ENCODE peak calls at places on chromosomes 12 and 14, in five cellular contexts. One of them, this sample, is unnamed.

GRCh38 chr12:6703631-6704030 is 3.0 kb upstream of the PIANP start:
- DNase-seq in T-helper 1 cell: no peak
- DNase-seq in kidney tubule cell: no peak
- DNase-seq in SJSA1: no peak
- DNase-seq in naive thymus-derived CD8-positive, alpha-beta T cell: no peak
- DNase-seq in this sample: no peak

GRCh38 chr12:101004891-101005290 is 205.1 kb downstream of the SLC5A8 start:
- DNase-seq in naive thymus-derived CD8-positive, alpha-beta T cell: no peak
- DNase-seq in SJSA1: no peak
- DNase-seq in kidney tubule cell: peak; percentile 22
- DNase-seq in T-helper 1 cell: no peak
- DNase-seq in this sample: no peak

GRCh38 chr14:87380054-87380453 is 612.9 kb downstream of the GALC start:
- DNase-seq in kidney tubule cell: no peak
- DNase-seq in naive thymus-derived CD8-positive, alpha-beta T cell: no peak
- DNase-seq in T-helper 1 cell: no peak
- DNase-seq in SJSA1: no peak
- DNase-seq in this sample: no peak

GRCh38 chr14:76993743-76994142 is 34.8 kb downstream of the IRF2BPL start:
- DNase-seq in naive thymus-derived CD8-positive, alpha-beta T cell: no peak
- DNase-seq in kidney tubule cell: no peak
- DNase-seq in T-helper 1 cell: no peak
- DNase-seq in SJSA1: no peak
- DNase-seq in this sample: no peak

GRCh38 chr12:117202033-117202432 is 11.8 kb upstream of the FBXO21 start:
- DNase-seq in naive thymus-derived CD8-positive, alpha-beta T cell: no peak
- DNase-seq in T-helper 1 cell: no peak
- DNase-seq in kidney tubule cell: no peak
- DNase-seq in SJSA1: no peak
- DNase-seq in this sample: no peak

GRCh38 chr12:102567031-102567985 is 86.9 kb upstream of the IGF1 start:
- DNase-seq in SJSA1: peak; percentile 91
- DNase-seq in T-helper 1 cell: no peak
- DNase-seq in naive thymus-derived CD8-positive, alpha-beta T cell: no peak
- DNase-seq in kidney tubule cell: peak; percentile 88
- DNase-seq in this sample: no peak

GRCh38 chr14:45426685-45427282 is 173.8 kb upstream of the MIS18BP1 start:
- DNase-seq in naive thymus-derived CD8-positive, alpha-beta T cell: no peak
- DNase-seq in T-helper 1 cell: no peak
- DNase-seq in SJSA1: peak; percentile 27
- DNase-seq in kidney tubule cell: peak; percentile 64
- DNase-seq in this sample: peak; percentile 80

GRCh38 chr12:77324763-77325468 is 259.5 kb upstream of the E2F7 start:
- DNase-seq in SJSA1: peak; percentile 35
- DNase-seq in kidney tubule cell: peak; percentile 73
- DNase-seq in T-helper 1 cell: no peak
- DNase-seq in naive thymus-derived CD8-positive, alpha-beta T cell: no peak
- DNase-seq in this sample: peak; percentile 56

GRCh38 chr14:31400031-31400638 is 20.2 kb downstream of the HEATR5A start:
- DNase-seq in SJSA1: no peak
- DNase-seq in naive thymus-derived CD8-positive, alpha-beta T cell: no peak
- DNase-seq in T-helper 1 cell: no peak
- DNase-seq in kidney tubule cell: no peak
- DNase-seq in this sample: no peak

GRCh38 chr14:77682158-77682553 is 25.7 kb downstream of the ALKBH1 start:
- DNase-seq in SJSA1: peak; percentile 45
- DNase-seq in kidney tubule cell: peak; percentile 27
- DNase-seq in T-helper 1 cell: no peak
- DNase-seq in naive thymus-derived CD8-positive, alpha-beta T cell: no peak
- DNase-seq in this sample: no peak

GRCh38 chr14:37376944-37377609 is 179.3 kb downstream of the MIPOL1 start:
- DNase-seq in naive thymus-derived CD8-positive, alpha-beta T cell: no peak
- DNase-seq in SJSA1: peak; percentile 8
- DNase-seq in kidney tubule cell: no peak
- DNase-seq in T-helper 1 cell: no peak
- DNase-seq in this sample: no peak

GRCh38 chr14:36773558-36773957 is 111.9 kb downstream of the PAX9 start:
- DNase-seq in SJSA1: peak; percentile 51
- DNase-seq in kidney tubule cell: peak; percentile 41
- DNase-seq in T-helper 1 cell: no peak
- DNase-seq in naive thymus-derived CD8-positive, alpha-beta T cell: no peak
- DNase-seq in this sample: no peak

GRCh38 chr14:74909911-74910310 is 13.1 kb downstream of the RPS6KL1 start:
- DNase-seq in kidney tubule cell: no peak
- DNase-seq in naive thymus-derived CD8-positive, alpha-beta T cell: no peak
- DNase-seq in SJSA1: no peak
- DNase-seq in T-helper 1 cell: no peak
- DNase-seq in this sample: no peak

GRCh38 chr14:98704441-98704840 is 567.6 kb downstream of the BCL11B start:
- DNase-seq in kidney tubule cell: no peak
- DNase-seq in SJSA1: no peak
- DNase-seq in naive thymus-derived CD8-positive, alpha-beta T cell: peak; percentile 58
- DNase-seq in T-helper 1 cell: peak; percentile 18
- DNase-seq in this sample: no peak

GRCh38 chr12:104456950-104457745 is 400 bp downstream of the CHST11 start:
- DNase-seq in naive thymus-derived CD8-positive, alpha-beta T cell: peak; percentile 55
- DNase-seq in SJSA1: peak; percentile 52
- DNase-seq in T-helper 1 cell: peak; percentile 47
- DNase-seq in kidney tubule cell: peak; percentile 83
- DNase-seq in this sample: peak; percentile 70

GRCh38 chr12:25976289-25976688 is 17.8 kb downstream of the RASSF8 start:
- DNase-seq in kidney tubule cell: no peak
- DNase-seq in naive thymus-derived CD8-positive, alpha-beta T cell: no peak
- DNase-seq in SJSA1: no peak
- DNase-seq in T-helper 1 cell: no peak
- DNase-seq in this sample: no peak

GRCh38 chr12:119989619-119990381 is 764 bp downstream of the BICDL1 start:
- DNase-seq in T-helper 1 cell: peak; percentile 65
- DNase-seq in naive thymus-derived CD8-positive, alpha-beta T cell: peak; percentile 62
- DNase-seq in SJSA1: peak; percentile 39
- DNase-seq in kidney tubule cell: peak; percentile 80
- DNase-seq in this sample: peak; percentile 32

GRCh38 chr14:66038214-66038977 is 447.8 kb upstream of the CCDC196 start:
- DNase-seq in SJSA1: no peak
- DNase-seq in T-helper 1 cell: no peak
- DNase-seq in kidney tubule cell: peak; percentile 78
- DNase-seq in naive thymus-derived CD8-positive, alpha-beta T cell: no peak
- DNase-seq in this sample: no peak

GRCh38 chr12:94553875-94554274 is 94.2 kb upstream of the CEP83 start:
- DNase-seq in T-helper 1 cell: no peak
- DNase-seq in SJSA1: no peak
- DNase-seq in naive thymus-derived CD8-positive, alpha-beta T cell: no peak
- DNase-seq in kidney tubule cell: no peak
- DNase-seq in this sample: no peak

GRCh38 chr12:56029166-56029519 is 8.3 kb downstream of the IKZF4 start:
- DNase-seq in kidney tubule cell: no peak
- DNase-seq in T-helper 1 cell: no peak
- DNase-seq in SJSA1: no peak
- DNase-seq in naive thymus-derived CD8-positive, alpha-beta T cell: no peak
- DNase-seq in this sample: no peak

GRCh38 chr14:85250369-85250768 is 279.6 kb upstream of the FLRT2 start:
- DNase-seq in kidney tubule cell: peak; percentile 6
- DNase-seq in naive thymus-derived CD8-positive, alpha-beta T cell: no peak
- DNase-seq in T-helper 1 cell: no peak
- DNase-seq in SJSA1: no peak
- DNase-seq in this sample: peak; percentile 52

GRCh38 chr12:62760779-62761178 is 174.2 kb downstream of the PPM1H start:
- DNase-seq in kidney tubule cell: peak; percentile 78
- DNase-seq in T-helper 1 cell: no peak
- DNase-seq in SJSA1: peak; percentile 20
- DNase-seq in naive thymus-derived CD8-positive, alpha-beta T cell: no peak
- DNase-seq in this sample: no peak

GRCh38 chr14:91402278-91403068 is 15.1 kb downstream of the CCDC88C start:
- DNase-seq in T-helper 1 cell: no peak
- DNase-seq in kidney tubule cell: no peak
- DNase-seq in naive thymus-derived CD8-positive, alpha-beta T cell: peak; percentile 43
- DNase-seq in SJSA1: no peak
- DNase-seq in this sample: no peak

This sample was measured in NCI-H1092 treated with DMSO at 0.1 percent for 48 hours.